ENCODE peak calls at places on chromosomes 4 and X, in six cellular contexts. G is K562, Z is SK-N-SH, L is GM12878, F is H1, U is HepG2. D is an unnamed sample.

GRCh38 chr4:57102050-57102564 is 8.1 kb downstream of the IGFBP7 start:
- DNase-seq in Z (no peak), U (peak), F (no peak), G (no peak), L (no peak), D (no peak)

GRCh38 chrX:3244203-3244743 is 102.2 kb downstream of the MXRA5 start:
- DNase-seq in L (no peak), F (no peak), Z (no peak), U (no peak), G (no peak), D (no peak)

GRCh38 chrX:134025986-134026731 is 40.8 kb upstream of the GPC3 start:
- DNase-seq in Z (no peak), F (peak), L (no peak), U (peak), G (no peak), D (no peak)

GRCh38 chrX:10983526-10983925 is 127.6 kb upstream of the HCCS start:
- DNase-seq in G (no peak), Z (no peak), F (no peak), U (peak), L (no peak), D (no peak)

GRCh38 chrX:68571292-68572256 is 72.7 kb downstream of the YIPF6 start:
- DNase-seq in F (no peak), U (no peak), Z (no peak), L (peak), G (peak), D (peak)

GRCh38 chrX:17585006-17585405 is 152.3 kb upstream of the SCML1 start:
- DNase-seq in U (no peak), Z (no peak), G (no peak), L (no peak), F (no peak), D (no peak)

GRCh38 chr4:7147661-7148310 is 44.6 kb upstream of the SORCS2 start:
- DNase-seq in G (no peak), U (no peak), F (no peak), Z (no peak), L (no peak), D (no peak)

GRCh38 chr4:138681000-138681604 is 334.5 kb upstream of the NOCT start:
- DNase-seq in Z (peak), F (peak), L (peak), U (peak), G (peak), D (peak)

GRCh38 chr4:132386130-132386529 is 763.0 kb upstream of the PCDH10 start:
- DNase-seq in F (no peak), G (no peak), Z (no peak), L (no peak), U (no peak), D (no peak)

GRCh38 chr4:16857425-16857824 is 41.0 kb downstream of the LDB2 start:
- DNase-seq in G (no peak), L (no peak), Z (no peak), F (no peak), U (no peak), D (no peak)

GRCh38 chrX:81890476-81890875 is 688.6 kb downstream of the SH3BGRL start:
- DNase-seq in Z (no peak), F (no peak), G (no peak), U (no peak), L (no peak), D (no peak)

GRCh38 chr4:154084864-154085263 is 296.0 kb upstream of the SFRP2 start:
- DNase-seq in G (no peak), Z (no peak), L (no peak), U (no peak), F (no peak), D (no peak)

GRCh38 chr4:5424211-5424610 is 284.1 kb downstream of the EVC2 start:
- DNase-seq in F (no peak), U (no peak), L (no peak), G (no peak), Z (no peak), D (no peak)

GRCh38 chr4:40525811-40526598 is 103.7 kb downstream of the RBM47 start:
- DNase-seq in F (no peak), L (no peak), U (no peak), G (peak), Z (no peak), D (no peak)

GRCh38 chr4:78460368-78460767 is 91.2 kb upstream of the ANXA3 start:
- DNase-seq in G (no peak), U (no peak), F (no peak), L (no peak), Z (no peak), D (no peak)

GRCh38 chrX:47752685-47753084 is 84.0 kb upstream of the ZNF81 start:
- DNase-seq in U (no peak), L (no peak), Z (no peak), F (no peak), G (no peak), D (no peak)

GRCh38 chrX:39816871-39817731 is 280.7 kb downstream of the BCOR start:
- DNase-seq in G (peak), F (peak), U (no peak), Z (no peak), L (no peak), D (no peak)

GRCh38 chr4:57109847-57110634 is at the start of gene IGFBP7:
- DNase-seq in Z (peak), G (peak), U (no peak), L (no peak), F (peak), D (no peak)

GRCh38 chrX:153926863-153927685 is 1.0 kb upstream of the ARHGAP4 start:
- DNase-seq in Z (peak), G (peak), L (peak), U (peak), F (no peak), D (peak)

GRCh38 chr4:113811329-113811728 is 49.8 kb upstream of the CAMK2D start:
- DNase-seq in G (no peak), L (no peak), Z (no peak), U (no peak), F (no peak), D (no peak)

GRCh38 chr4:139710073-139710472 is 44.5 kb downstream of the MGST2 start:
- DNase-seq in Z (no peak), U (no peak), G (no peak), F (no peak), L (no peak), D (no peak)

DNA sequence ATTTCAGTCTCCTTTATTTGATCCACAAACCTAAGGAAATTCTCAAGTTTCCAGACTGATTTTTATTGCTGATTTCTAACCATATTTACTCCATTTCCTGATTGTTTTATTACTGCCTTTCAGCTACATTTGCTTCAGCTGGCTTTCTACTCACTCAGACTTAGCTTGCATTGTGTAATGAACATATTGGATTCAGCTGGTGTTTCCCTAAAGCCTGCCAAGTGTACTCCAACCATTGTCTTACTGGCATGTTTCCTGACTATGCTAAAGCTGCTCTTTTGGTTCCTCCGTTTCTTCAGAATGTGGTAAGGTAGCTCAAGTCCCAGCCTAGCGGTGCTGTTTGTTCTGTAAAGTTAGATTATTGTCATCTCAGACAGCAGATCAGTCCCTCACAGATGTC is 53.2 kb upstream of the GLRA2 start:
- DNase-seq in U (no peak), G (no peak), L (no peak), Z (no peak), F (no peak), D (no peak)
- H3K27ac ChIP-seq in U (no peak), G (no peak), L (no peak), Z (no peak), F (no peak), D (no peak)

DNA sequence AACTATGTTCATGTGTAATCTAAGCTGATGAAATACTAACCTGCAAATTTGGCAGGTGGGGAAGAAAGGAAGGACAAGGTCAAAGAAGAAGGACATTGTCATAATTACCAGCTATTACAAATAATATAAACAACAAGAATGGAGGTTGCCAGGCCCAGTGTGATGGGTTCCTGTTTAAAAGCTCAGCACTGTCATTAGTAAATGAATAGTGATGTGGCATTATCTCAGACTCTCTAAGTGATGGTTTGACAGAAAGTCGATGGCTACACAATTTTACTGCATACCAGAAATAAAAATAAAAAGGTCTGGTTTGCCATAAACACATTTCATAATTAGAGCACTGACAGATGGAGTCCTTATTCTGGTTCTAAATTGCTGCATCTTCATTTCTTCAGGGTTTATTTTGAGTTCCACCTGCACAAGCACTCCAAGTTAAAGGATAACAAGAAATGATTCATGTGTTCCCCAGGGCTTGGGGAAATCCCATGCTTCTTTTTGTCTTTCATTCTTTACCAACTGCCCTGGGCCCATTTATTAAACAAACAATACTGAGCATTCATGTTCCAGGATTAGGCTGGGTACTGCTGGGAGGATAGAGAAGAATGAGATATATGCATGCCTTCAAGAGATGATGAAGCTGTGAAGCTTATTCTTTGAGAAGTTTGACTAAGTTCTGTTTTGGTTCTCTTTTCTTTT is 367.8 kb upstream of the RASGEF1B start:
- DNase-seq in L (no peak), G (no peak), U (no peak), Z (no peak), F (no peak), D (no peak)
- TF ChIP-seq GABPA in L (no peak), G (no peak), U (no peak), Z (no peak), F (no peak), D (no peak)

GRCh38 chr4:37603070-37603468 is 83.1 kb downstream of the RELL1 start:
- DNase-seq in Z (peak), L (peak), U (peak), G (peak), F (peak), D (peak)

GRCh38 chr4:37601527-37601926 is 84.6 kb downstream of the RELL1 start:
- DNase-seq in U (peak), Z (no peak), L (no peak), F (no peak), G (no peak), D (peak)

GRCh38 chr4:37604464-37604863 is 81.7 kb downstream of the RELL1 start:
- DNase-seq in G (no peak), F (no peak), L (no peak), Z (no peak), U (no peak), D (no peak)

GRCh38 chr4:37602454-37603069 is 83.6 kb downstream of the RELL1 start:
- DNase-seq in U (no peak), L (no peak), G (no peak), F (no peak), Z (no peak), D (no peak)

GRCh38 chr4:37603711-37604110 is 82.5 kb downstream of the RELL1 start:
- DNase-seq in G (no peak), Z (no peak), F (no peak), U (no peak), L (no peak), D (no peak)
- H3K27ac ChIP-seq in G (no peak), Z (no peak), F (no peak), U (no peak), L (no peak), D (no peak)

DNA sequence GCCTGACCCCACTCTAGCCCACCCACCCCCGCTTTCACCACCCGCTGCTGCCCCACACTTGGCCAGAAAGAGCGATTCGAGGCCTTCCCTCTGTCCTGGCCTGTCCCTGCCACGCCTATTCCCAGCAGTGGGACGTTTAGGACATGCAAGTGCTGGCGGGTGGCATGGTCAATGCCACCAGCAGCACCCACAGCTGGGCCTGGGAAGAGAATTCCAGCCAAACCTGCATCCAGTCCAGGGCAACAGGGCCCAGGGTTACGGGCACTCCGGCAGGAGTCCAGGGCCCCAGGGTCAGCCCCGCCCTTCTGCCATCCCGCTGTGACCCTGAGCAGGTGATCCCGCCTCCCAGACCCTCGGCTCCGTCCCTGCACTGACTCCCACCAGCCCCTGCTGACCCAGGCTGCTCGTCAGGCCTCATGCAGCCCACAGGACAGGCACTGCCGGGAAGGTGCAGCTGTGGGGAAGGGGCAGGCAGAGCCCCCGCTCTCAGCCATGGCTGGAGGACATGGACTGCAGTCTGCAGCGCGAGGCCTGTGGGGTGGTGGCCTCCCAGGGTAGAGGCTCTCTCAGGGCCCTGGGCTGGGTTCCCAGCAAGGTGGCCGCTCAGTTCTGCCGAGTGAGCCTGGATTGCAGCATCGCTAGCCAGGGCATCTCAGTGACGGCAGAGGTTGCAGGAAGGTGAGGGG is 6.8 kb upstream of the HTRA3 start:
- DNase-seq in L (no peak), G (no peak), F (no peak), Z (no peak), U (no peak), D (no peak)
- TF ChIP-seq GABPA in L (no peak), G (no peak), F (no peak), Z (no peak), U (no peak), D (no peak)

DNA sequence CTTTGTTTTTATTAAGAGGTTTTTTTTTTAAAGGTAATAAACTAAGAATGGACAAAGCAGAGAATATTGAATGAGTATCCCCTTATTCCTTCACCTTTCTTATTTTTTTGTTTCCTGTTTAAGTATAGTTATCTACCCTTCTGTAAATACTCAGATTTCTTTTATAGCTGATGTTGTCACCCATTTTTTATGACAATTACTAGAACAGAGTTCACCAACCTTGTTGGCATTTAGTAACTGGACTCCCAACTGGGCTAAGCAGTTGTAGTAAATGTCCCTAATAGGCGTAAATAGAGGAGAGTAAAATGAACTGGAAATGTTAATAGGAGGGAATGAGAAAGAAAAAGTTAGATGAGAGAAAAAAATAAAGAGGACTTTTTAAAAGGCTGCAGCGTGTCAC is 9.8 kb downstream of the PDLIM5 start:
- DNase-seq in F (no peak), L (no peak), Z (no peak), U (no peak), G (no peak), D (no peak)
- H3K27ac ChIP-seq in F (no peak), L (no peak), Z (no peak), U (no peak), G (no peak), D (no peak)

GRCh38 chrX:27918799-27919198 is 62.5 kb downstream of the DCAF8L1 start:
- DNase-seq in U (no peak), L (no peak), G (no peak), Z (no peak), F (no peak), D (no peak)
- TF ChIP-seq GABPA in U (no peak), L (no peak), G (no peak), Z (no peak), F (no peak), D (no peak)

GRCh38 chr4:186703510-186703909 is 20.1 kb downstream of the FAT1 start:
- DNase-seq in Z (no peak), F (no peak), U (no peak), L (no peak), G (no peak), D (no peak)

GRCh38 chr4:186704059-186704458 is 19.6 kb downstream of the FAT1 start:
- DNase-seq in L (no peak), G (no peak), F (no peak), Z (no peak), U (no peak), D (no peak)

GRCh38 chr4:186701788-186702187 is 21.9 kb downstream of the FAT1 start:
- DNase-seq in F (no peak), L (no peak), U (no peak), G (no peak), Z (no peak), D (no peak)

GRCh38 chr4:186702297-186702696 is 21.4 kb downstream of the FAT1 start:
- DNase-seq in L (no peak), Z (no peak), G (no peak), U (peak), F (no peak), D (no peak)

GRCh38 chr4:186702940-186703339 is 20.7 kb downstream of the FAT1 start:
- DNase-seq in L (no peak), G (no peak), Z (no peak), U (no peak), F (no peak), D (no peak)
- H3K27ac ChIP-seq in L (no peak), G (no peak), Z (no peak), U (no peak), F (no peak), D (no peak)

GRCh38 chrX:31580726-31581125 is 508.9 kb upstream of the FTHL17 start:
- DNase-seq in L (no peak), F (no peak), Z (no peak), U (no peak), G (no peak), D (no peak)
- TF ChIP-seq GABPA in L (no peak), F (no peak), Z (no peak), U (no peak), G (no peak), D (no peak)

GRCh38 chr4:83556006-83556712 is 20.3 kb downstream of the GPAT3 start:
- DNase-seq in G (no peak), F (no peak), Z (no peak), L (no peak), U (no peak), D (no peak)

GRCh38 chr4:83548151-83548905 is 12.4 kb downstream of the GPAT3 start:
- DNase-seq in U (peak), Z (no peak), G (peak), L (peak), F (no peak), D (peak)

GRCh38 chr4:83552085-83552484 is 16.2 kb downstream of the GPAT3 start:
- DNase-seq in U (peak), F (no peak), G (no peak), L (no peak), Z (no peak), D (no peak)

GRCh38 chr4:83556836-83557235 is 20.9 kb downstream of the GPAT3 start:
- DNase-seq in F (no peak), L (no peak), Z (no peak), G (no peak), U (no peak), D (no peak)

DNA sequence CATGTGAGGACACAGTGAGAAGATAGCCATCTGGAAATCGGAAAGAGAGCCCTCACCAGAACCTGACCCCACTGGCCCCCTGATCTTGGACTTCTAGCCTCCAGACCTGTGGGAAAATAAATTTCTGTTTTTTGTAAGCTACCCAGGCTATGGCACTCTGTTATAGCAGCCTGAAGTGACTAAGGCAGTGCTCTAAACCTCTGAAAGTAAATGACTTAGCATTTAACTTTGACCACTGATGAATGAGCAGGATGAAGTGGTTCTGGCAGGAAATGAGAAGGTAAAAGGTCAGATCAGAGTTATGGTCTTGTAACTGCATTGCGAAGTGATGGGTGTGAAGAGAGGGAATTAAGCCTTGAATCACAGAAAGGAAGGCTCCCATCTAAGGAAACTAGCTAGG is 17.0 kb downstream of the GPAT3 start:
- DNase-seq in Z (no peak), U (no peak), G (peak), F (no peak), L (no peak), D (no peak)
- H3K27ac ChIP-seq in Z (no peak), U (no peak), G (peak), F (no peak), L (no peak), D (no peak)

GRCh38 chr4:184473265-184473514 is 1.2 kb downstream of the IRF2 start:
- DNase-seq in G (peak), F (peak), L (no peak), Z (no peak), U (no peak), D (no peak)
- TF ChIP-seq GABPA in G (peak), F (no peak), L (no peak), Z (no peak), U (no peak), D (no peak)